ENCODE peak calls at places on chromosomes 11 and 22, in six cellular contexts. K is Caki2; V is stimulated activated CD4-positive, alpha-beta T cell treated with anti-CD3 and anti-CD28 coated beads, Interleukin-2, amount 100 ng/mL, for 48 hours; R is foreskin melanocyte; B is GDM1; Z is activated CD4-positive, alpha-beta T cell treated with anti-CD3 and anti-CD28 coated beads for 24 hours. J is an unnamed sample.

GRCh38 chr11:69836401-69836800 is 17.2 kb upstream of the FGF3 start:
- DNase-seq in B (no peak), R (no peak), V (no peak), K (no peak), Z (no peak), J (no peak)

GRCh38 chr22:37575490-37576003 is 4.3 kb downstream of the LGALS2 start:
- DNase-seq in V (no peak), B (no peak), Z (no peak), R (no peak), K (no peak), J (no peak)

GRCh38 chr22:27779650-27780049 is 21.9 kb downstream of the MN1 start:
- DNase-seq in V (no peak), K (no peak), Z (no peak), R (no peak), B (no peak), J (no peak)

GRCh38 chr11:71927813-71928738 is at the start of gene XNDC1N:
- DNase-seq in R (no peak), V (peak), Z (peak), K (peak), B (peak), J (peak)

GRCh38 chr22:27669798-27670599 is 131.6 kb downstream of the MN1 start:
- DNase-seq in V (no peak), R (no peak), Z (no peak), K (peak), B (no peak), J (peak)

GRCh38 chr22:43889366-43890253 is 2.2 kb downstream of the PNPLA5 start:
- DNase-seq in Z (no peak), B (no peak), R (no peak), K (no peak), V (no peak), J (no peak)

GRCh38 chr11:35116762-35117588 is 22.0 kb upstream of the CD44 start:
- DNase-seq in K (no peak), V (no peak), Z (no peak), R (no peak), B (no peak), J (no peak)

GRCh38 chr22:48382197-48382596 is 1445.5 kb downstream of the BRD1 start:
- DNase-seq in Z (no peak), V (no peak), R (no peak), B (no peak), K (no peak), J (peak)

GRCh38 chr11:12272821-12273617 is 104.4 kb upstream of the PARVA start:
- DNase-seq in R (no peak), K (peak), V (no peak), Z (no peak), B (no peak), J (no peak)

GRCh38 chr22:21726650-21727049 is 8.9 kb downstream of the YPEL1 start:
- DNase-seq in V (no peak), B (no peak), R (no peak), K (no peak), Z (peak), J (peak)

GRCh38 chr11:35151896-35152295 is 12.9 kb downstream of the CD44 start:
- DNase-seq in K (no peak), B (no peak), Z (no peak), R (no peak), V (no peak), J (no peak)

GRCh38 chr11:86610559-86611341 is 61.7 kb downstream of the ME3 start:
- DNase-seq in B (no peak), R (no peak), Z (no peak), K (no peak), V (no peak), J (no peak)

GRCh38 chr11:10709299-10710086 is 15.9 kb upstream of the IRAG1 start:
- DNase-seq in V (no peak), R (no peak), B (no peak), K (no peak), Z (no peak), J (no peak)

GRCh38 chr22:38124236-38124974 is 13.9 kb upstream of the BAIAP2L2 start:
- DNase-seq in R (no peak), Z (no peak), V (no peak), B (no peak), K (no peak), J (no peak)

GRCh38 chr22:33823552-33823951 is 96.7 kb downstream of the LARGE1 start:
- DNase-seq in K (no peak), V (no peak), R (no peak), Z (no peak), B (no peak), J (no peak)

GRCh38 chr11:121035169-121035755 is 11.4 kb downstream of the TBCEL start:
- DNase-seq in R (no peak), B (no peak), V (no peak), Z (no peak), K (no peak), J (no peak)

GRCh38 chr22:27679722-27680488 is 121.7 kb downstream of the MN1 start:
- DNase-seq in V (no peak), Z (no peak), R (no peak), K (no peak), B (no peak), J (no peak)

GRCh38 chr11:125451400-125452124 is 44.5 kb downstream of the FEZ1 start:
- DNase-seq in R (peak), V (no peak), K (no peak), B (no peak), Z (no peak), J (no peak)

GRCh38 chr11:13288375-13289029 is 10.9 kb downstream of the BMAL1 start:
- DNase-seq in K (peak), R (no peak), V (no peak), Z (no peak), B (no peak), J (no peak)

GRCh38 chr11:44814881-44815592 is 88.3 kb downstream of the TSPAN18 start:
- DNase-seq in B (no peak), K (no peak), V (no peak), R (no peak), Z (no peak), J (no peak)

GRCh38 chr22:29394931-29395581 is 6.7 kb upstream of the AP1B1 start:
- DNase-seq in R (peak), B (peak), K (peak), Z (peak), V (peak), J (peak)

GRCh38 chr22:30150212-30150611 is 69.9 kb downstream of the HORMAD2 start:
- DNase-seq in R (no peak), V (no peak), K (no peak), Z (no peak), B (no peak), J (no peak)

GRCh38 chr22:30838111-30838510 is 130.5 kb downstream of the MORC2 start:
- DNase-seq in R (no peak), V (no peak), B (no peak), Z (no peak), K (no peak), J (no peak)

GRCh38 chr11:111912535-111912934 is at the start of gene HSPB2:
- DNase-seq in B (no peak), K (no peak), V (no peak), R (no peak), Z (no peak), J (no peak)

GRCh38 chr22:39148727-39149535 is 3.5 kb downstream of the CBX7 start:
- DNase-seq in K (peak), R (no peak), B (no peak), V (peak), Z (peak), J (peak)

GRCh38 chr11:134418119-134418840 is 6.2 kb upstream of the B3GAT1 start:
- DNase-seq in V (no peak), Z (no peak), K (peak), B (no peak), R (no peak), J (no peak)

GRCh38 chr11:58745705-58746364 is 14.1 kb upstream of the GLYAT start:
- DNase-seq in K (no peak), V (no peak), R (no peak), B (no peak), Z (no peak), J (no peak)

GRCh38 chr11:106468091-106468490 is 390.6 kb downstream of the AASDHPPT start:
- DNase-seq in V (no peak), B (no peak), K (no peak), Z (no peak), R (no peak), J (no peak)

GRCh38 chr22:41480397-41480735 is 11.4 kb downstream of the ACO2 start:
- DNase-seq in R (no peak), K (no peak), Z (no peak), B (no peak), V (no peak), J (no peak)

GRCh38 chr11:101267654-101268053 is 138.0 kb upstream of the PGR start:
- DNase-seq in Z (no peak), B (no peak), K (no peak), R (no peak), V (no peak), J (no peak)

GRCh38 chr22:45678961-45679912 is 7.6 kb downstream of the ATXN10 start:
- DNase-seq in V (no peak), K (peak), Z (no peak), B (no peak), R (no peak), J (no peak)

GRCh38 chr11:111982019-111982464 is 43.2 kb upstream of the DLAT start:
- DNase-seq in B (peak), V (peak), K (peak), R (no peak), Z (peak), J (peak)

GRCh38 chr22:28544431-28544868 is 135.2 kb downstream of the TTC28 start:
- DNase-seq in R (peak), V (no peak), K (no peak), Z (no peak), B (no peak), J (no peak)

GRCh38 chr11:94089356-94089755 is 39.3 kb upstream of the PANX1 start:
- DNase-seq in R (no peak), Z (no peak), B (no peak), K (no peak), V (no peak), J (no peak)

GRCh38 chr11:69425444-69425843 is 56.0 kb upstream of the LINC01488 start:
- DNase-seq in B (no peak), R (no peak), K (no peak), V (no peak), Z (no peak), J (no peak)

GRCh38 chr22:22513619-22514018 is 5.1 kb upstream of the ZNF280B start:
- DNase-seq in B (no peak), K (no peak), V (no peak), R (no peak), Z (no peak), J (no peak)

GRCh38 chr11:61908730-61909622 is 8.4 kb downstream of the RAB3IL1 start:
- DNase-seq in K (no peak), R (no peak), B (no peak), Z (no peak), V (no peak), J (no peak)

GRCh38 chr11:33452806-33453205 is 195.6 kb downstream of the HIPK3 start:
- DNase-seq in B (no peak), V (no peak), K (no peak), Z (no peak), R (peak), J (no peak)

GRCh38 chr11:43787823-43788222 is 92.8 kb upstream of the ALKBH3 start:
- DNase-seq in K (no peak), B (no peak), Z (no peak), R (no peak), V (no peak), J (no peak)